ENCODE peak calls at places on chromosomes 1 and 21, in seven cellular contexts. H is D341Med; T is frontal cortex; E is activated CD4-positive, CD25-positive, alpha-beta regulatory T cell treated with anti-CD3 and anti-CD28 coated beads, Interleukin-2, amount 50 U/mL, for 72 hours; Y is activated CD4-positive, alpha-beta T cell treated with anti-CD3 and anti-CD28 coated beads, Interleukin-2, amount 10 ng/mL, durations not matched to agents 7 days and 5 days; X is hypothalamus; S is substantia nigra. Q is an unnamed sample.

GRCh38 chr21:17711896-17712295 is 99.2 kb upstream of the BTG3 start:
- DNase-seq in S (no peak), X (no peak), T (no peak), H (no peak), E (no peak), Y (no peak), Q (peak)

GRCh38 chr1:97334454-97334853 is 586.4 kb downstream of the DPYD start:
- DNase-seq in S (no peak), Y (no peak), H (no peak), T (no peak), X (no peak), E (no peak), Q (no peak)

GRCh38 chr1:1216770-1217620 is 3.0 kb upstream of the TNFRSF4 start:
- DNase-seq in Y (peak), E (no peak), S (no peak), X (no peak), T (no peak), H (no peak), Q (no peak)

GRCh38 chr1:198845851-198846250 is 207.0 kb downstream of the PTPRC start:
- DNase-seq in X (no peak), S (no peak), E (no peak), Y (no peak), T (no peak), H (no peak), Q (no peak)

GRCh38 chr1:15305366-15305765 is 58.3 kb downstream of the FHAD1 start:
- DNase-seq in Y (no peak), S (no peak), E (no peak), X (no peak), T (no peak), H (no peak), Q (no peak)

GRCh38 chr1:61115436-61115835 is 33.1 kb downstream of the NFIA start:
- DNase-seq in E (no peak), Y (no peak), H (no peak), X (no peak), T (no peak), S (no peak), Q (no peak)

GRCh38 chr1:234956821-234957329 is 171.8 kb downstream of the TOMM20 start:
- DNase-seq in S (no peak), H (no peak), T (no peak), Y (no peak), X (no peak), E (peak), Q (no peak)

GRCh38 chr1:29962356-29962755 is 726.0 kb downstream of the PTPRU start:
- DNase-seq in S (no peak), H (no peak), E (no peak), T (no peak), X (no peak), Y (no peak), Q (no peak)

GRCh38 chr1:42913426-42914091 is 45.1 kb downstream of the SLC2A1 start:
- DNase-seq in S (no peak), E (no peak), H (peak), X (peak), Y (peak), T (peak), Q (peak)

GRCh38 chr1:170360601-170361000 is 171.4 kb upstream of the GORAB start:
- DNase-seq in E (no peak), S (no peak), Y (no peak), H (no peak), T (no peak), X (no peak), Q (no peak)

GRCh38 chr1:230122361-230123279 is 55.6 kb downstream of the GALNT2 start:
- DNase-seq in H (no peak), T (no peak), Y (no peak), X (no peak), E (no peak), S (no peak), Q (no peak)

GRCh38 chr21:44582055-44582454 is 1.7 kb upstream of the KRTAP10-5 start:
- DNase-seq in S (no peak), T (no peak), E (no peak), Y (no peak), X (no peak), H (no peak), Q (no peak)

GRCh38 chr1:189859385-189859977 is 618.2 kb downstream of the BRINP3 start:
- DNase-seq in X (no peak), T (no peak), H (peak), E (peak), Y (peak), S (no peak), Q (peak)

GRCh38 chr1:156308078-156308477 is 9.0 kb upstream of the VHLL start:
- DNase-seq in S (no peak), Y (no peak), T (no peak), X (no peak), E (no peak), H (no peak), Q (no peak)

GRCh38 chr1:204706838-204707509 is 21.4 kb upstream of the LRRN2 start:
- DNase-seq in T (no peak), Y (no peak), E (no peak), H (no peak), X (no peak), S (no peak), Q (no peak)

GRCh38 chr1:43729816-43730463 is 22.6 kb downstream of the ST3GAL3 start:
- DNase-seq in T (no peak), X (peak), H (no peak), Y (no peak), S (peak), E (no peak), Q (no peak)

GRCh38 chr1:115258302-115258866 is 79.7 kb downstream of the NGF start:
- DNase-seq in E (no peak), H (no peak), T (no peak), X (no peak), Y (no peak), S (no peak), Q (no peak)

GRCh38 chr1:165116732-165117131 is 239.8 kb downstream of the LMX1A start:
- DNase-seq in T (no peak), E (no peak), Y (no peak), H (no peak), X (no peak), S (no peak), Q (no peak)

GRCh38 chr1:171805395-171806115 is 24.1 kb downstream of the METTL13 start:
- DNase-seq in S (no peak), E (no peak), T (no peak), H (no peak), Y (no peak), X (no peak), Q (no peak)